ENCODE peak calls at places on chromosomes 1 and 21, in eight cellular contexts. One of them, this sample, is unnamed.

GRCh38 chr1:61157420-61157987 is 75.1 kb downstream of the NFIA start:
- DNase-seq in stimulated activated CD4-positive, alpha-beta T cell treated with anti-CD3 and anti-CD28 coated beads, Interleukin-2, amount 100 ng/mL, for 48 hours: no peak
- DNase-seq in NCI-H1105: no peak
- DNase-seq in RWPE1: no peak
- DNase-seq in nephron progenitor cell: no peak
- DNase-seq in type B pancreatic cell: no peak
- DNase-seq in GM03348: peak; percentile 81
- DNase-seq in NCI-H1694: no peak
- DNase-seq in this sample: no peak

GRCh38 chr1:208248254-208248935 is 4.2 kb upstream of the PLXNA2 start:
- DNase-seq in stimulated activated CD4-positive, alpha-beta T cell treated with anti-CD3 and anti-CD28 coated beads, Interleukin-2, amount 100 ng/mL, for 48 hours: no peak
- DNase-seq in NCI-H1105: no peak
- DNase-seq in RWPE1: no peak
- DNase-seq in nephron progenitor cell: no peak
- DNase-seq in type B pancreatic cell: no peak
- DNase-seq in GM03348: no peak
- DNase-seq in NCI-H1694: no peak
- DNase-seq in this sample: no peak

GRCh38 chr21:45816794-45817193 is 164.8 kb upstream of the COL6A1 start:
- DNase-seq in stimulated activated CD4-positive, alpha-beta T cell treated with anti-CD3 and anti-CD28 coated beads, Interleukin-2, amount 100 ng/mL, for 48 hours: no peak
- DNase-seq in NCI-H1105: no peak
- DNase-seq in RWPE1: no peak
- DNase-seq in nephron progenitor cell: no peak
- DNase-seq in type B pancreatic cell: no peak
- DNase-seq in GM03348: no peak
- DNase-seq in NCI-H1694: no peak
- DNase-seq in this sample: no peak

GRCh38 chr1:13540871-13541270 is 27.1 kb upstream of the LRRC38 start:
- DNase-seq in stimulated activated CD4-positive, alpha-beta T cell treated with anti-CD3 and anti-CD28 coated beads, Interleukin-2, amount 100 ng/mL, for 48 hours: no peak
- DNase-seq in NCI-H1105: no peak
- DNase-seq in RWPE1: no peak
- DNase-seq in nephron progenitor cell: no peak
- DNase-seq in type B pancreatic cell: no peak
- DNase-seq in GM03348: no peak
- DNase-seq in NCI-H1694: no peak
- DNase-seq in this sample: no peak

GRCh38 chr1:233061265-233061664 is 110.9 kb downstream of the NTPCR start:
- DNase-seq in stimulated activated CD4-positive, alpha-beta T cell treated with anti-CD3 and anti-CD28 coated beads, Interleukin-2, amount 100 ng/mL, for 48 hours: no peak
- DNase-seq in NCI-H1105: no peak
- DNase-seq in RWPE1: no peak
- DNase-seq in nephron progenitor cell: no peak
- DNase-seq in type B pancreatic cell: no peak
- DNase-seq in GM03348: no peak
- DNase-seq in NCI-H1694: no peak
- DNase-seq in this sample: no peak

GRCh38 chr1:172105230-172105629 is 263.9 kb downstream of the DNM3 start:
- DNase-seq in stimulated activated CD4-positive, alpha-beta T cell treated with anti-CD3 and anti-CD28 coated beads, Interleukin-2, amount 100 ng/mL, for 48 hours: no peak
- DNase-seq in NCI-H1105: no peak
- DNase-seq in RWPE1: no peak
- DNase-seq in nephron progenitor cell: no peak
- DNase-seq in type B pancreatic cell: no peak
- DNase-seq in GM03348: no peak
- DNase-seq in NCI-H1694: no peak
- DNase-seq in this sample: no peak

GRCh38 chr1:167186198-167186750 is 34.4 kb upstream of the POU2F1 start:
- DNase-seq in stimulated activated CD4-positive, alpha-beta T cell treated with anti-CD3 and anti-CD28 coated beads, Interleukin-2, amount 100 ng/mL, for 48 hours: no peak
- DNase-seq in NCI-H1105: no peak
- DNase-seq in RWPE1: no peak
- DNase-seq in nephron progenitor cell: no peak
- DNase-seq in type B pancreatic cell: no peak
- DNase-seq in GM03348: no peak
- DNase-seq in NCI-H1694: peak; percentile 66
- DNase-seq in this sample: no peak

GRCh38 chr1:16138772-16139221 is 17.1 kb downstream of the EPHA2 start:
- DNase-seq in stimulated activated CD4-positive, alpha-beta T cell treated with anti-CD3 and anti-CD28 coated beads, Interleukin-2, amount 100 ng/mL, for 48 hours: no peak
- DNase-seq in NCI-H1105: no peak
- DNase-seq in RWPE1: no peak
- DNase-seq in nephron progenitor cell: no peak
- DNase-seq in type B pancreatic cell: no peak
- DNase-seq in GM03348: peak; percentile 44
- DNase-seq in NCI-H1694: no peak
- DNase-seq in this sample: no peak

GRCh38 chr1:198157847-198158765 is 1.3 kb downstream of the NEK7 start:
- DNase-seq in stimulated activated CD4-positive, alpha-beta T cell treated with anti-CD3 and anti-CD28 coated beads, Interleukin-2, amount 100 ng/mL, for 48 hours: no peak
- DNase-seq in NCI-H1105: no peak
- DNase-seq in RWPE1: peak; percentile 33
- DNase-seq in nephron progenitor cell: peak; percentile 12
- DNase-seq in type B pancreatic cell: no peak
- DNase-seq in GM03348: no peak
- DNase-seq in NCI-H1694: peak; percentile 12
- DNase-seq in this sample: no peak

GRCh38 chr1:112296908-112297307 is 99.1 kb upstream of the CTTNBP2NL start:
- DNase-seq in stimulated activated CD4-positive, alpha-beta T cell treated with anti-CD3 and anti-CD28 coated beads, Interleukin-2, amount 100 ng/mL, for 48 hours: no peak
- DNase-seq in NCI-H1105: no peak
- DNase-seq in RWPE1: no peak
- DNase-seq in nephron progenitor cell: no peak
- DNase-seq in type B pancreatic cell: no peak
- DNase-seq in GM03348: no peak
- DNase-seq in NCI-H1694: no peak
- DNase-seq in this sample: no peak

GRCh38 chr1:73824065-73824464 is 373.9 kb downstream of the LRRIQ3 start:
- DNase-seq in stimulated activated CD4-positive, alpha-beta T cell treated with anti-CD3 and anti-CD28 coated beads, Interleukin-2, amount 100 ng/mL, for 48 hours: no peak
- DNase-seq in NCI-H1105: no peak
- DNase-seq in RWPE1: no peak
- DNase-seq in nephron progenitor cell: no peak
- DNase-seq in type B pancreatic cell: no peak
- DNase-seq in GM03348: no peak
- DNase-seq in NCI-H1694: no peak
- DNase-seq in this sample: no peak

GRCh38 chr21:46304955-46305354 is 18.7 kb downstream of the C21orf58 start:
- DNase-seq in stimulated activated CD4-positive, alpha-beta T cell treated with anti-CD3 and anti-CD28 coated beads, Interleukin-2, amount 100 ng/mL, for 48 hours: no peak
- DNase-seq in NCI-H1105: no peak
- DNase-seq in RWPE1: no peak
- DNase-seq in nephron progenitor cell: no peak
- DNase-seq in type B pancreatic cell: no peak
- DNase-seq in GM03348: no peak
- DNase-seq in NCI-H1694: no peak
- DNase-seq in this sample: no peak

GRCh38 chr21:42653492-42654061 is at the start of gene PDE9A:
- DNase-seq in stimulated activated CD4-positive, alpha-beta T cell treated with anti-CD3 and anti-CD28 coated beads, Interleukin-2, amount 100 ng/mL, for 48 hours: no peak
- DNase-seq in NCI-H1105: peak; percentile 36
- DNase-seq in RWPE1: no peak
- DNase-seq in nephron progenitor cell: peak; percentile 73
- DNase-seq in type B pancreatic cell: no peak
- DNase-seq in GM03348: no peak
- DNase-seq in NCI-H1694: no peak
- DNase-seq in this sample: no peak

GRCh38 chr1:206895837-206896242 is 1.4 kb upstream of the IL24 start:
- DNase-seq in stimulated activated CD4-positive, alpha-beta T cell treated with anti-CD3 and anti-CD28 coated beads, Interleukin-2, amount 100 ng/mL, for 48 hours: no peak
- DNase-seq in NCI-H1105: peak; percentile 23
- DNase-seq in RWPE1: no peak
- DNase-seq in nephron progenitor cell: no peak
- DNase-seq in type B pancreatic cell: no peak
- DNase-seq in GM03348: no peak
- DNase-seq in NCI-H1694: peak; percentile 62
- DNase-seq in this sample: no peak

GRCh38 chr1:28756846-28757245 is 20.1 kb downstream of the YTHDF2 start:
- DNase-seq in stimulated activated CD4-positive, alpha-beta T cell treated with anti-CD3 and anti-CD28 coated beads, Interleukin-2, amount 100 ng/mL, for 48 hours: no peak
- DNase-seq in NCI-H1105: no peak
- DNase-seq in RWPE1: no peak
- DNase-seq in nephron progenitor cell: no peak
- DNase-seq in type B pancreatic cell: no peak
- DNase-seq in GM03348: no peak
- DNase-seq in NCI-H1694: no peak
- DNase-seq in this sample: no peak

GRCh38 chr1:93522721-93523120 is 74.8 kb downstream of the FNBP1L start:
- DNase-seq in stimulated activated CD4-positive, alpha-beta T cell treated with anti-CD3 and anti-CD28 coated beads, Interleukin-2, amount 100 ng/mL, for 48 hours: no peak
- DNase-seq in NCI-H1105: no peak
- DNase-seq in RWPE1: no peak
- DNase-seq in nephron progenitor cell: no peak
- DNase-seq in type B pancreatic cell: no peak
- DNase-seq in GM03348: no peak
- DNase-seq in NCI-H1694: no peak
- DNase-seq in this sample: no peak

GRCh38 chr1:175376194-175376593 is 183.6 kb upstream of the KIAA0040 start:
- DNase-seq in stimulated activated CD4-positive, alpha-beta T cell treated with anti-CD3 and anti-CD28 coated beads, Interleukin-2, amount 100 ng/mL, for 48 hours: no peak
- DNase-seq in NCI-H1105: no peak
- DNase-seq in RWPE1: peak; percentile 29
- DNase-seq in nephron progenitor cell: no peak
- DNase-seq in type B pancreatic cell: no peak
- DNase-seq in GM03348: no peak
- DNase-seq in NCI-H1694: peak; percentile 10
- DNase-seq in this sample: peak; percentile 26

GRCh38 chr1:237961710-237962109 is 71.0 kb upstream of the ZP4 start:
- DNase-seq in stimulated activated CD4-positive, alpha-beta T cell treated with anti-CD3 and anti-CD28 coated beads, Interleukin-2, amount 100 ng/mL, for 48 hours: no peak
- DNase-seq in NCI-H1105: no peak
- DNase-seq in RWPE1: no peak
- DNase-seq in nephron progenitor cell: no peak
- DNase-seq in type B pancreatic cell: no peak
- DNase-seq in GM03348: no peak
- DNase-seq in NCI-H1694: no peak
- DNase-seq in this sample: no peak

GRCh38 chr1:202017385-202018225 is 7.2 kb downstream of the ELF3 start:
- DNase-seq in stimulated activated CD4-positive, alpha-beta T cell treated with anti-CD3 and anti-CD28 coated beads, Interleukin-2, amount 100 ng/mL, for 48 hours: no peak
- DNase-seq in NCI-H1105: no peak
- DNase-seq in RWPE1: no peak
- DNase-seq in nephron progenitor cell: peak; percentile 27
- DNase-seq in type B pancreatic cell: no peak
- DNase-seq in GM03348: no peak
- DNase-seq in NCI-H1694: no peak
- DNase-seq in this sample: peak; percentile 73

GRCh38 chr1:3271866-3272265 is 182.6 kb upstream of the ARHGEF16 start:
- DNase-seq in stimulated activated CD4-positive, alpha-beta T cell treated with anti-CD3 and anti-CD28 coated beads, Interleukin-2, amount 100 ng/mL, for 48 hours: no peak
- DNase-seq in NCI-H1105: no peak
- DNase-seq in RWPE1: no peak
- DNase-seq in nephron progenitor cell: no peak
- DNase-seq in type B pancreatic cell: no peak
- DNase-seq in GM03348: no peak
- DNase-seq in NCI-H1694: no peak
- DNase-seq in this sample: no peak

GRCh38 chr1:23177031-23177430 is 8.4 kb upstream of the LUZP1 start:
- DNase-seq in stimulated activated CD4-positive, alpha-beta T cell treated with anti-CD3 and anti-CD28 coated beads, Interleukin-2, amount 100 ng/mL, for 48 hours: no peak
- DNase-seq in NCI-H1105: no peak
- DNase-seq in RWPE1: no peak
- DNase-seq in nephron progenitor cell: no peak
- DNase-seq in type B pancreatic cell: no peak
- DNase-seq in GM03348: no peak
- DNase-seq in NCI-H1694: no peak
- DNase-seq in this sample: no peak

GRCh38 chr1:50967416-50968020 is 2.5 kb upstream of the CDKN2C start:
- DNase-seq in stimulated activated CD4-positive, alpha-beta T cell treated with anti-CD3 and anti-CD28 coated beads, Interleukin-2, amount 100 ng/mL, for 48 hours: no peak
- DNase-seq in NCI-H1105: no peak
- DNase-seq in RWPE1: no peak
- DNase-seq in nephron progenitor cell: no peak
- DNase-seq in type B pancreatic cell: no peak
- DNase-seq in GM03348: peak; percentile 33
- DNase-seq in NCI-H1694: no peak
- DNase-seq in this sample: no peak

GRCh38 chr1:91944087-91944486 is 5.1 kb upstream of the BRDT start:
- DNase-seq in stimulated activated CD4-positive, alpha-beta T cell treated with anti-CD3 and anti-CD28 coated beads, Interleukin-2, amount 100 ng/mL, for 48 hours: no peak
- DNase-seq in NCI-H1105: no peak
- DNase-seq in RWPE1: no peak
- DNase-seq in nephron progenitor cell: no peak
- DNase-seq in type B pancreatic cell: peak; percentile 34
- DNase-seq in GM03348: no peak
- DNase-seq in NCI-H1694: no peak
- DNase-seq in this sample: no peak

GRCh38 chr1:179709841-179710329 is 33.2 kb upstream of the FAM163A start:
- DNase-seq in stimulated activated CD4-positive, alpha-beta T cell treated with anti-CD3 and anti-CD28 coated beads, Interleukin-2, amount 100 ng/mL, for 48 hours: no peak
- DNase-seq in NCI-H1105: no peak
- DNase-seq in RWPE1: no peak
- DNase-seq in nephron progenitor cell: no peak
- DNase-seq in type B pancreatic cell: no peak
- DNase-seq in GM03348: no peak
- DNase-seq in NCI-H1694: no peak
- DNase-seq in this sample: no peak

GRCh38 chr1:90834354-90835171 is 117.5 kb upstream of the BARHL2 start:
- DNase-seq in stimulated activated CD4-positive, alpha-beta T cell treated with anti-CD3 and anti-CD28 coated beads, Interleukin-2, amount 100 ng/mL, for 48 hours: no peak
- DNase-seq in NCI-H1105: peak; percentile 83
- DNase-seq in RWPE1: no peak
- DNase-seq in nephron progenitor cell: no peak
- DNase-seq in type B pancreatic cell: no peak
- DNase-seq in GM03348: no peak
- DNase-seq in NCI-H1694: peak; percentile 51
- DNase-seq in this sample: no peak

GRCh38 chr1:112061852-112062451 is 72.5 kb upstream of the KCND3 start:
- DNase-seq in stimulated activated CD4-positive, alpha-beta T cell treated with anti-CD3 and anti-CD28 coated beads, Interleukin-2, amount 100 ng/mL, for 48 hours: no peak
- DNase-seq in NCI-H1105: no peak
- DNase-seq in RWPE1: peak; percentile 71
- DNase-seq in nephron progenitor cell: no peak
- DNase-seq in type B pancreatic cell: no peak
- DNase-seq in GM03348: no peak
- DNase-seq in NCI-H1694: no peak
- DNase-seq in this sample: no peak

GRCh38 chr1:185767721-185768120 is 33.5 kb downstream of the HMCN1 start:
- DNase-seq in stimulated activated CD4-positive, alpha-beta T cell treated with anti-CD3 and anti-CD28 coated beads, Interleukin-2, amount 100 ng/mL, for 48 hours: no peak
- DNase-seq in NCI-H1105: no peak
- DNase-seq in RWPE1: no peak
- DNase-seq in nephron progenitor cell: no peak
- DNase-seq in type B pancreatic cell: no peak
- DNase-seq in GM03348: no peak
- DNase-seq in NCI-H1694: no peak
- DNase-seq in this sample: no peak

GRCh38 chr21:45893166-45894106 is 88.1 kb upstream of the COL6A1 start:
- DNase-seq in stimulated activated CD4-positive, alpha-beta T cell treated with anti-CD3 and anti-CD28 coated beads, Interleukin-2, amount 100 ng/mL, for 48 hours: no peak
- DNase-seq in NCI-H1105: no peak
- DNase-seq in RWPE1: no peak
- DNase-seq in nephron progenitor cell: no peak
- DNase-seq in type B pancreatic cell: no peak
- DNase-seq in GM03348: no peak
- DNase-seq in NCI-H1694: no peak
- DNase-seq in this sample: no peak

GRCh38 chr1:95061445-95062006 is 11.2 kb downstream of the ALG14 start:
- DNase-seq in stimulated activated CD4-positive, alpha-beta T cell treated with anti-CD3 and anti-CD28 coated beads, Interleukin-2, amount 100 ng/mL, for 48 hours: no peak
- DNase-seq in NCI-H1105: no peak
- DNase-seq in RWPE1: no peak
- DNase-seq in nephron progenitor cell: no peak
- DNase-seq in type B pancreatic cell: no peak
- DNase-seq in GM03348: no peak
- DNase-seq in NCI-H1694: no peak
- DNase-seq in this sample: no peak

GRCh38 chr21:42530167-42530518 is 16.5 kb downstream of the SLC37A1 start:
- DNase-seq in stimulated activated CD4-positive, alpha-beta T cell treated with anti-CD3 and anti-CD28 coated beads, Interleukin-2, amount 100 ng/mL, for 48 hours: no peak
- DNase-seq in NCI-H1105: no peak
- DNase-seq in RWPE1: no peak
- DNase-seq in nephron progenitor cell: no peak
- DNase-seq in type B pancreatic cell: no peak
- DNase-seq in GM03348: no peak
- DNase-seq in NCI-H1694: no peak
- DNase-seq in this sample: no peak

GRCh38 chr1:30732277-30732996 is 9.1 kb upstream of the MATN1 start:
- DNase-seq in stimulated activated CD4-positive, alpha-beta T cell treated with anti-CD3 and anti-CD28 coated beads, Interleukin-2, amount 100 ng/mL, for 48 hours: no peak
- DNase-seq in NCI-H1105: no peak
- DNase-seq in RWPE1: no peak
- DNase-seq in nephron progenitor cell: no peak
- DNase-seq in type B pancreatic cell: no peak
- DNase-seq in GM03348: no peak
- DNase-seq in NCI-H1694: no peak
- DNase-seq in this sample: no peak

GRCh38 chr1:38835230-38835827 is 24.2 kb downstream of the RRAGC start:
- DNase-seq in stimulated activated CD4-positive, alpha-beta T cell treated with anti-CD3 and anti-CD28 coated beads, Interleukin-2, amount 100 ng/mL, for 48 hours: peak; percentile 44
- DNase-seq in NCI-H1105: peak; percentile 82
- DNase-seq in RWPE1: peak; percentile 62
- DNase-seq in nephron progenitor cell: peak; percentile 52
- DNase-seq in type B pancreatic cell: no peak
- DNase-seq in GM03348: peak; percentile 79
- DNase-seq in NCI-H1694: peak; percentile 72
- DNase-seq in this sample: peak; percentile 81

GRCh38 chr1:109730666-109731065 is 10.2 kb downstream of the GSTM3 start:
- DNase-seq in stimulated activated CD4-positive, alpha-beta T cell treated with anti-CD3 and anti-CD28 coated beads, Interleukin-2, amount 100 ng/mL, for 48 hours: no peak
- DNase-seq in NCI-H1105: no peak
- DNase-seq in RWPE1: no peak
- DNase-seq in nephron progenitor cell: no peak
- DNase-seq in type B pancreatic cell: no peak
- DNase-seq in GM03348: no peak
- DNase-seq in NCI-H1694: no peak
- DNase-seq in this sample: no peak

GRCh38 chr1:39676951-39677350 is 5.0 kb upstream of the NT5C1A start:
- DNase-seq in stimulated activated CD4-positive, alpha-beta T cell treated with anti-CD3 and anti-CD28 coated beads, Interleukin-2, amount 100 ng/mL, for 48 hours: no peak
- DNase-seq in NCI-H1105: no peak
- DNase-seq in RWPE1: no peak
- DNase-seq in nephron progenitor cell: no peak
- DNase-seq in type B pancreatic cell: no peak
- DNase-seq in GM03348: no peak
- DNase-seq in NCI-H1694: no peak
- DNase-seq in this sample: no peak